ENCODE peak calls at places on chromosomes 3 and 15, in nine cellular contexts. O is H1, H is endodermal cell, V is stomach, Z is left ventricle myocardium inferior, Q is suprapubic skin, Y is sigmoid colon, U is neural progenitor cell, G is HepG2. F is an unnamed sample.

GRCh38 chr3:48142316-48142870 is 45.8 kb downstream of the CDC25A start:
- DNase-seq in U (no peak), Y (no peak), G (no peak), Z (no peak), Q (no peak), V (peak; percentile 70), O (no peak), H (no peak), F (no peak)

GRCh38 chr3:150956376-150956775 is 16.2 kb downstream of the CLRN1 start:
- DNase-seq in G (no peak), H (no peak), V (no peak), Z (no peak), Q (no peak), O (no peak), Y (no peak), U (no peak), F (no peak)

GRCh38 chr15:40106203-40107161 is 2.2 kb downstream of the BMF start:
- DNase-seq in Q (peak; percentile 90), Z (peak; percentile 69), Y (peak; percentile 88), H (peak; percentile 95), O (no peak), G (peak; percentile 95), U (peak; percentile 95), V (peak; percentile 83), F (peak; percentile 81)

GRCh38 chr15:44568338-44568737 is 31.4 kb downstream of the EIF3J start:
- DNase-seq in V (no peak), H (no peak), G (no peak), Z (no peak), U (no peak), Q (no peak), Y (no peak), O (no peak), F (no peak)

GRCh38 chr15:29888651-29889050 is 66.4 kb upstream of the TJP1 start:
- DNase-seq in Z (no peak), U (peak; percentile 60), O (no peak), Q (no peak), Y (no peak), G (no peak), H (peak; percentile 69), V (no peak), F (no peak)

GRCh38 chr3:134375542-134376384 is 1.5 kb upstream of the AMOTL2 start:
- DNase-seq in U (no peak), V (no peak), H (no peak), Q (peak; percentile 46), Z (no peak), G (no peak), Y (peak; percentile 65), O (no peak), F (no peak)

GRCh38 chr3:65728138-65728537 is 310.6 kb downstream of the MAGI1 start:
- DNase-seq in Y (no peak), Z (no peak), V (no peak), O (no peak), G (no peak), H (no peak), U (no peak), Q (no peak), F (no peak)

GRCh38 chr3:136070953-136071949 is 105.7 kb downstream of the PPP2R3A start:
- DNase-seq in G (no peak), U (no peak), O (no peak), Z (peak; percentile 22), Q (no peak), V (no peak), H (peak; percentile 49), Y (no peak), F (no peak)

GRCh38 chr15:88652456-88653199 is 13.8 kb downstream of the ISG20 start:
- DNase-seq in U (no peak), Q (peak; percentile 16), O (no peak), G (no peak), V (no peak), H (no peak), Y (peak; percentile 46), Z (no peak), F (peak; percentile 19)

GRCh38 chr15:37880009-37880834 is 54.2 kb upstream of the TMCO5A start:
- DNase-seq in V (no peak), U (peak; percentile 68), H (peak; percentile 60), G (peak; percentile 7), Q (no peak), O (no peak), Y (no peak), Z (no peak), F (no peak)

GRCh38 chr15:45449878-45450277 is 71.5 kb upstream of the GATM start:
- DNase-seq in Y (no peak), U (no peak), Z (no peak), Q (no peak), O (no peak), H (no peak), G (no peak), V (peak; percentile 93), F (peak; percentile 85)

GRCh38 chr15:100918690-100919480 is at the start of gene LRRK1:
- DNase-seq in U (peak; percentile 56), Q (no peak), O (no peak), V (no peak), Y (no peak), G (no peak), H (peak; percentile 72), Z (peak; percentile 52), F (no peak)

GRCh38 chr3:112132975-112133448 is at the start of gene GCSAM:
- DNase-seq in V (no peak), U (no peak), H (no peak), O (no peak), G (no peak), Q (no peak), Y (peak; percentile 70), Z (peak; percentile 35), F (peak; percentile 31)

GRCh38 chr3:185928532-185928931 is 9.3 kb downstream of the TRA2B start:
- DNase-seq in Z (no peak), O (no peak), G (no peak), Q (no peak), U (peak; percentile 37), H (no peak), V (no peak), Y (no peak), F (no peak)

GRCh38 chr3:26438981-26439884 is 183.3 kb upstream of the LRRC3B start:
- DNase-seq in Z (no peak), H (no peak), Y (no peak), V (no peak), Q (no peak), G (no peak), U (no peak), O (no peak), F (no peak)

GRCh38 chr15:57890351-57890750 is 175.2 kb downstream of the ALDH1A2 start:
- DNase-seq in U (no peak), V (no peak), Q (no peak), Z (no peak), G (no peak), H (no peak), O (no peak), Y (no peak), F (no peak)

GRCh38 chr3:49878686-49879085 is 9.0 kb upstream of the CAMKV start:
- DNase-seq in G (no peak), U (no peak), O (no peak), V (no peak), Y (no peak), Q (no peak), H (no peak), Z (no peak), F (no peak)

GRCh38 chr3:71956716-71957115 is 171.8 kb upstream of the PROK2 start:
- DNase-seq in G (no peak), H (peak; percentile 60), Z (no peak), Q (no peak), O (no peak), Y (no peak), U (peak; percentile 47), V (no peak), F (no peak)

GRCh38 chr3:120855665-120856437 is 52.2 kb upstream of the STXBP5L start:
- DNase-seq in Z (peak; percentile 19), V (no peak), H (peak; percentile 61), Y (peak; percentile 85), G (no peak), U (no peak), O (no peak), Q (no peak), F (no peak)

GRCh38 chr3:122560680-122561079 is 3.4 kb downstream of the PARP9 start:
- DNase-seq in V (peak; percentile 55), U (peak; percentile 67), G (peak; percentile 58), O (no peak), H (peak; percentile 69), Z (no peak), Y (no peak), Q (no peak), F (peak; percentile 47)

GRCh38 chr3:122563717-122564025 is 429 bp downstream of the PARP9 start:
- DNase-seq in O (no peak), H (peak; percentile 66), U (no peak), Q (no peak), V (no peak), G (no peak), Y (no peak), Z (no peak), F (peak; percentile 29)

GRCh38 chr3:122559906-122560305 is 4.2 kb downstream of the PARP9 start:
- DNase-seq in H (no peak), G (no peak), O (no peak), U (no peak), Y (no peak), Z (no peak), V (no peak), Q (no peak), F (no peak)

GRCh38 chr3:122564155-122564912 is at the start of the genes DTX3L and PARP9:
- DNase-seq in G (peak; percentile 64), H (peak; percentile 87), Q (peak; percentile 86), O (peak; percentile 38), U (peak; percentile 68), Z (peak; percentile 86), V (peak; percentile 85), Y (peak; percentile 93), F (peak; percentile 86)

GRCh38 chr3:122562923-122563716 is 980 bp downstream of the PARP9 start:
- DNase-seq in O (no peak), U (no peak), Z (no peak), Q (no peak), H (no peak), V (no peak), Y (no peak), G (no peak), F (no peak)
- H3K27ac ChIP-seq in O (no peak overlapping the region), U (no peak overlapping the region), Z (peak overlapping the region; percentile 95), Q (peak overlapping the region; percentile 95), H (no peak overlapping the region), V (peak overlapping the region; percentile 92), Y (peak overlapping the region; percentile 93), G (no peak overlapping the region), F (peak overlapping the region; percentile 99)

GRCh38 chr15:73683624-73684536 is at the start of gene CD276:
- DNase-seq in Y (peak; percentile 87), V (peak; percentile 80), O (no peak), G (peak; percentile 61), Z (peak; percentile 83), H (peak; percentile 91), Q (peak; percentile 87), U (peak; percentile 93), F (peak; percentile 78)
- TF ChIP-seq CTCF in Y (no peak), V (peak; percentile 35), O (peak; percentile 42), G (peak; percentile 79), Z (peak; percentile 41), H (peak; percentile 72), Q (no peak), U (peak; percentile 41), F (no peak)

GRCh38 chr15:90228960-90229359 is 4.8 kb downstream of the CIB1 start:
- DNase-seq in V (no peak), H (no peak), Z (no peak), G (no peak), O (no peak), U (no peak), Q (no peak), Y (no peak), F (no peak)
- H3K27ac ChIP-seq in V (no peak overlapping the region), H (no peak overlapping the region), Z (peak overlapping the region; percentile 92), G (no peak overlapping the region), O (no peak overlapping the region), U (no peak overlapping the region), Q (no peak overlapping the region), Y (peak overlapping the region; percentile 92), F (no peak overlapping the region)

GRCh38 chr3:168620854-168621253 is 525.1 kb upstream of the GOLIM4 start:
- DNase-seq in V (peak; percentile 33), O (peak; percentile 21), Q (no peak), Z (no peak), H (peak; percentile 88), G (peak; percentile 41), U (peak; percentile 71), Y (no peak), F (no peak)
- TF ChIP-seq CTCF in V (peak; percentile 32), O (peak; percentile 80), Q (no peak), Z (peak; percentile 51), H (peak; percentile 87), G (peak; percentile 80), U (peak; percentile 87), Y (no peak), F (no peak)